ENCODE peak calls at places on chromosomes 16 and 17, in six cellular contexts. E is lower leg skin, W is cardiac muscle cell, V is AG10803, Y is fibroblast of mammary gland, B is fibroblast of lung. Q is an unnamed sample.
A peak's percentile ranks its signal among the peaks of the same experiment; 100 is the strongest.

GRCh38 chr17:40319651-40320550 is 10.9 kb downstream of the RARA start:
- DNase-seq in V (peak; percentile 38), W (no peak), B (no peak), Y (peak; percentile 52), E (no peak), Q (no peak)

GRCh38 chr16:49526966-49527365 is 153.4 kb downstream of the C16orf78 start:
- DNase-seq in Y (no peak), B (no peak), V (no peak), E (no peak), W (no peak), Q (no peak)

GRCh38 chr17:9239260-9239820 is 218.0 kb downstream of the NTN1 start:
- DNase-seq in E (no peak), Y (no peak), V (no peak), B (no peak), W (no peak), Q (no peak)

GRCh38 chr17:2837147-2837561 is 40.9 kb downstream of the RAP1GAP2 start:
- DNase-seq in Y (no peak), B (no peak), W (no peak), E (no peak), V (no peak), Q (no peak)

GRCh38 chr17:66810951-66811682 is 23.8 kb upstream of the CACNG5 start:
- DNase-seq in E (no peak), V (no peak), B (no peak), W (no peak), Y (no peak), Q (no peak)

GRCh38 chr16:57859331-57859730 is 57.0 kb upstream of the KIFC3 start:
- DNase-seq in E (no peak), V (peak; percentile 10), W (peak; percentile 66), B (peak; percentile 62), Y (peak; percentile 28), Q (no peak)

GRCh38 chr17:74454197-74455024 is 12.0 kb upstream of the CD300A start:
- DNase-seq in E (peak; percentile 83), B (peak; percentile 77), Y (peak; percentile 57), V (peak; percentile 66), W (peak; percentile 92), Q (peak; percentile 7)

GRCh38 chr16:21203155-21203797 is 8.1 kb downstream of the ZP2 start:
- DNase-seq in W (no peak), V (no peak), E (no peak), B (no peak), Y (no peak), Q (no peak)

GRCh38 chr17:42920922-42921321 is 20.3 kb downstream of the G6PC1 start:
- DNase-seq in E (peak; percentile 16), V (no peak), B (no peak), Y (no peak), W (peak; percentile 19), Q (no peak)

GRCh38 chr16:11560701-11561439 is 25.8 kb downstream of the LITAF start:
- DNase-seq in B (no peak), V (no peak), W (no peak), E (peak; percentile 56), Y (peak; percentile 43), Q (no peak)

GRCh38 chr16:10514369-10515055 is 65.9 kb downstream of the EMP2 start:
- DNase-seq in V (peak; percentile 70), W (peak; percentile 84), B (peak; percentile 47), E (peak; percentile 52), Y (peak; percentile 77), Q (peak; percentile 24)

GRCh38 chr17:10842658-10843057 is 4.8 kb upstream of the PIRT start:
- DNase-seq in Y (no peak), E (no peak), B (no peak), W (no peak), V (no peak), Q (no peak)

GRCh38 chr17:10875411-10875810 is 37.5 kb upstream of the PIRT start:
- DNase-seq in W (peak; percentile 18), B (no peak), Y (no peak), E (no peak), V (no peak), Q (no peak)

GRCh38 chr16:3157229-3158013 is 22.6 kb downstream of the ZNF213 start:
- DNase-seq in W (peak; percentile 93), E (peak; percentile 72), B (peak; percentile 96), V (peak; percentile 95), Y (peak; percentile 97), Q (peak; percentile 86)

GRCh38 chr17:39231091-39231561 is 5.4 kb upstream of the STAC2 start:
- DNase-seq in E (no peak), W (no peak), B (no peak), Y (no peak), V (peak; percentile 25), Q (no peak)

GRCh38 chr17:39229274-39229913 is 3.6 kb upstream of the STAC2 start:
- DNase-seq in Y (peak; percentile 79), V (peak; percentile 58), W (peak; percentile 80), B (peak; percentile 66), E (no peak), Q (no peak)

GRCh38 chr17:39235555-39236221 is 9.9 kb upstream of the STAC2 start:
- DNase-seq in V (peak; percentile 45), B (peak; percentile 51), W (peak; percentile 64), Y (peak; percentile 67), E (no peak), Q (no peak)

GRCh38 chr17:39230361-39230760 is 4.6 kb upstream of the STAC2 start:
- DNase-seq in V (no peak), W (no peak), B (no peak), E (no peak), Y (no peak), Q (no peak)

DNA sequence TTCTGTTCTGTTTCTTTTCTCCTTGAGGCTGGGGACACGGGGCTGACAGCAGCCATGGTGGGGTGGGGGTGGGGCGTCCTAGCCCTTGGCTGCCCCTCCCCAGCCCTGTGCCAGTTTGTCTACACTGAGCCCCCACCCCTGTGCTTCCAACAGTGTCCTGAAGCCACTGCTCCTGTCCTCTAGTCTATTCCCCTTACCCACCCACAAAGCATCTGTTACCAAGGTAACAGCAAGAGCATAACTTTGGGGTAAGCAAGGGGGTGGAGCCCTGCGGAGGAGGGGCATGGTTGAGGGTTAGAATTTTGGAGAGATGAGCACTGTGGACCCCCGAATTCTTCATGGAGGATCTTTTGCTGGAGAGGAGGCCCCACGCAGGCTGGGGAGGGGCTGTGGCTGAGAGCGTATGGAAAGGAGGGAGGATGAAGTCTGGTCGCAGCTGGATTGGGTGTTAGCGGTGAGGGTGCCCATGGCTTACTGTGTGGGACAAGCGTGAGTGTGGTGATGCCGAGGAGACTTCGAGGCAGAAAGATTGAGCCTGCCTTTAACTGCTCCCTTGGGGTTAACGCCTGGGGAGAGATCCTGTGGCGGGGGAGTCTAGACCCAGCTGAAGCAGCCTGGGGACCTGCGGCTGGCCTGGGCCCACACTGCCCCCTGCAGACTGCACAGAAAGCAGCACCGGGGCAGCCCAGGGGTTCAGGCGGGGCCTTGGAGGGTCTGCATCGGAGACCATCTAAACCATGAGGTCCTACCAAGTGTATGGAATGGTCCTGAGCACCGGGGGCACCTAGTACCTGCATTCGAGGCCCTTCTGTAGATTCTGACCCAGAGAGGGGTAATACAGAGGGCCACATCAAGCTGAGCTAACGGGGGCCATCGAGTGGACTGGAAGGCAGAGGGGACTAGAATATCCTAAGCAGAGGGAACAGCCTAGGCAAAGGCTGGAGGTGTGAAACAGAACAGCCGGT is 6.1 kb upstream of the STAC2 start:
- DNase-seq in Y (peak; percentile 38), V (peak; percentile 48), B (no peak), E (no peak), W (peak; percentile 63), Q (no peak)
- H3K4me3 ChIP-seq in Y (no peak overlapping the region), V (peak overlapping the region; percentile 1), B (no peak overlapping the region), E (no peak overlapping the region), W (no peak overlapping the region), Q (no peak overlapping the region)

DNA sequence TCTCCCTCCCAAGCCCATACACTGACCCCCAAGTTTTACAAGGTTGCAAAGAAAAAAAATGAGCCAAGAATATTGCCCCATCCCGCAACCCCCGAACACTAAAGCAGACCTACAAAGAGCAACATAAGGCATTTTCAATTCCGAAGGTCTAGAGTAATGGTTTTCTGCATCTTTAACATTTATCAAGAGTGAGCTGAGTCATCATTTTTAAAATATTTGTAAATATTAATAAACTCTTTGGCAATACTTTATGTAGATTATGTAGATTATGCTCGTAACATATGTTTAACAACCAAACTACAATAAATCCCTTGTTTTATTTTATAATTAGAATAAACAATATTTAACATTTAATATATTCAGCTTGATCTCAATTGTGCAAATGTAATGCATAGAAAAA is 1.4 kb downstream of the ZNF624 start:
- DNase-seq in V (no peak), W (no peak), Y (no peak), B (no peak), E (no peak), Q (no peak)
- H3K4me3 ChIP-seq in V (peak overlapping the region; percentile 65), W (peak overlapping the region; percentile 45), Y (no peak overlapping the region), B (no peak overlapping the region), E (no peak overlapping the region), Q (no peak overlapping the region)

GRCh38 chr17:68760141-68760475 is 158.9 kb upstream of the FAM20A start:
- DNase-seq in W (no peak), V (no peak), Y (no peak), E (no peak), B (no peak), Q (no peak)

GRCh38 chr17:68759343-68760140 is 158.4 kb upstream of the FAM20A start:
- DNase-seq in Y (peak; percentile 95), V (peak; percentile 91), W (peak; percentile 96), E (peak; percentile 92), B (peak; percentile 86), Q (no peak)

GRCh38 chr17:68763551-68763950 is 162.4 kb upstream of the FAM20A start:
- DNase-seq in W (no peak), E (no peak), V (peak; percentile 16), B (peak; percentile 50), Y (peak; percentile 73), Q (no peak)

GRCh38 chr17:68762911-68763310 is 161.7 kb upstream of the FAM20A start:
- DNase-seq in Y (no peak), V (no peak), E (no peak), B (no peak), W (no peak), Q (no peak)

DNA sequence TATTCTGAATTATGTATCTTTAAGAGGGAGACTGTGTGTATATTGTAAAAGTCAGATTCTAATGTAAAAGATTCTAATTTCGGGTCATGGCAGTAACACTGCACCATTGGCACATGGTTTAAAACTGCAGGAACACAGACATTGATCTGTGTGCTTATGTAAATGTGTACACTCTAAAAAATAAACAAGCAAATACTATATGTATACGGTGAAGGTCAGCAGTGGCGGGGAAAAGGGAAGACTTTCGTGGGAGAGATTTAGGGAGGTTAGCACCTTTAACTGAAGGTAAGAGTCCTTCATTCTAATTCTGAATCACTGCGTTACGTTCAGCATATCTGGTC is 157.8 kb upstream of the FAM20A start:
- DNase-seq in E (no peak), B (no peak), Y (no peak), W (no peak), V (no peak), Q (no peak)
- H3K4me3 ChIP-seq in E (no peak overlapping the region), B (peak overlapping the region; percentile 49), Y (no peak overlapping the region), W (no peak overlapping the region), V (no peak overlapping the region), Q (no peak overlapping the region)

GRCh38 chr17:79950306-79950705 is 85.4 kb downstream of the TBC1D16 start:
- DNase-seq in W (no peak), E (no peak), V (no peak), B (no peak), Y (no peak), Q (no peak)

GRCh38 chr17:79952265-79952877 is 83.3 kb downstream of the TBC1D16 start:
- DNase-seq in W (no peak), E (no peak), B (no peak), V (no peak), Y (no peak), Q (no peak)

GRCh38 chr17:79950711-79951110 is 85.0 kb downstream of the TBC1D16 start:
- DNase-seq in V (no peak), W (no peak), E (no peak), Y (no peak), B (peak; percentile 15), Q (no peak)

GRCh38 chr17:79952915-79953314 is 82.8 kb downstream of the TBC1D16 start:
- DNase-seq in B (peak; percentile 9), Y (no peak), W (no peak), E (no peak), V (no peak), Q (no peak)

GRCh38 chr17:79951361-79952264 is 84.1 kb downstream of the TBC1D16 start:
- DNase-seq in E (no peak), Y (peak; percentile 86), W (peak; percentile 94), B (peak; percentile 94), V (peak; percentile 82), Q (peak; percentile 57)
- H3K4me3 ChIP-seq in E (no peak overlapping the region), Y (no peak overlapping the region), W (no peak overlapping the region), B (no peak overlapping the region), V (no peak overlapping the region), Q (no peak overlapping the region)